ENCODE peak calls at places on chromosomes 5 and 9, in eight cellular contexts. A is left lung, J is AG09309, F is WTC11, T is lower lobe of right lung, D is sigmoid colon, Z is MCF 10A, G is lower leg skin. H is an unnamed sample.
A peak's percentile ranks its signal among the peaks of the same experiment; 100 is the strongest.

GRCh38 chr5:73136277-73136606 is 15.9 kb downstream of the TMEM171 start:
- DNase-seq in A (no peak), J (no peak), F (no peak), T (no peak), D (no peak), Z (no peak), G (no peak), H (no peak)

GRCh38 chr5:100517301-100517974 is 17.7 kb upstream of the FAM174A start:
- DNase-seq in A (peak; percentile 69), J (no peak), F (peak; percentile 59), T (peak; percentile 84), D (no peak), Z (peak; percentile 95), G (peak; percentile 54), H (no peak)

GRCh38 chr5:102536323-102536928 is 37.6 kb upstream of the SLCO6A1 start:
- DNase-seq in A (no peak), J (no peak), F (no peak), T (no peak), D (no peak), Z (peak; percentile 17), G (no peak), H (no peak)

GRCh38 chr5:169291877-169292276 is 9.1 kb downstream of the SLIT3 start:
- DNase-seq in A (no peak), J (no peak), F (no peak), T (no peak), D (no peak), Z (no peak), G (no peak), H (no peak)

GRCh38 chr5:95615164-95615467 is 4.8 kb upstream of the GPR150 start:
- DNase-seq in A (no peak), J (no peak), F (no peak), T (no peak), D (no peak), Z (peak; percentile 28), G (no peak), H (no peak)

GRCh38 chr5:34587355-34588241 is 68.5 kb upstream of the RAI14 start:
- DNase-seq in A (no peak), J (no peak), F (no peak), T (no peak), D (no peak), Z (peak; percentile 66), G (no peak), H (no peak)

GRCh38 chr5:41191249-41191648 is 22.1 kb downstream of the C6 start:
- DNase-seq in A (no peak), J (no peak), F (no peak), T (no peak), D (no peak), Z (peak; percentile 58), G (no peak), H (no peak)

GRCh38 chr9:84751921-84752320 is 82.4 kb downstream of the NTRK2 start:
- DNase-seq in A (no peak), J (no peak), F (no peak), T (no peak), D (no peak), Z (peak; percentile 14), G (no peak), H (no peak)

GRCh38 chr9:35103660-35104191 is 795 bp upstream of the STOML2 start:
- DNase-seq in A (no peak), J (no peak), F (no peak), T (no peak), D (peak; percentile 34), Z (no peak), G (no peak), H (no peak)

GRCh38 chr9:35105126-35105525 is 2.2 kb upstream of the STOML2 start:
- DNase-seq in A (no peak), J (no peak), F (no peak), T (no peak), D (no peak), Z (no peak), G (no peak), H (no peak)

GRCh38 chr9:35102465-35102768 is 514 bp downstream of the STOML2 start:
- DNase-seq in A (no peak), J (no peak), F (no peak), T (no peak), D (no peak), Z (no peak), G (no peak), H (no peak)

GRCh38 chr9:35104586-35104985 is 1.7 kb upstream of the STOML2 start:
- DNase-seq in A (no peak), J (no peak), F (no peak), T (no peak), D (no peak), Z (no peak), G (no peak), H (no peak)

DNA sequence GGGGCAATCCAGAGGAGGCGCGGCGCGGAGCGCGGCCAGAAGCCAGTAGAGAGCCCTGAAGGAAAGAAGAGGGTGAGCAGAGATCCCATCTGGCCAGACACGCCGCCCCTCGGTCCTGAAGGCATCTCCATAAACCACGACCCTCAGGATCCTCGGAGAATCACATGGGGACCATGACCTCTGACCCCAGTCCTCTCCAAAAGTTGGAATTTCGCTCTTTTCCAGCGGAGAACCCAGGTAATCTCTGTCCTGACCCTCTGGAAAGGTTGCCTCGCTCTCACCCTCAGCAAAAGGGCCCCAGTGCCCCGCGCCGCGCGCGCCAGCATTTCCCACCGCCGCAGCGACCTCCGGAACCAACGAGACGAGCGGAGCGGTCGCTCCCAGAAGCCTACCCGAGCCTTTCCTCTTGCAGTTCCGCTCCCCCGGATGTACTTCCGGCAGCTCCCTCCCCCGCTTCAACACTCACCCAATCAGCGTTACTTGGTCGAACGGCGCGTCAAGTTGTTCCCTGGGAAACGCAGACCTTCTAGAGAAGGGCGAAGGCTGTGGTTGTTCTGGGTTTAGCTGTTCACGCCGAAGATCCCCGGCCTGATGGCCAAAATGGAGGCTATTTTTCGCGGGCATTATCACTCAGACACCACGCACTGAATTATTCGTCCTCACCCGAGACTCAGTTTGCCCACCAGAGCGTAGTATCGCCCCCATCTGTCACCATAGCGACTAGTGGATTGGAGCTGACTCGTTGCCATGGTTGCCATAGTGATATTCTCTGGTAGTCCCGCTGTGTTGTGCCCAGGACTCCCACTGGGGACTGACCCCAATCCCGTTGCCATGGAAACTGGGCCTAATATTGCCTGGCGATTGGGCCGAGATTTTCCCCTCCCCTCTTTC is at the start of gene STOML2:
- DNase-seq in A (peak; percentile 95), J (peak; percentile 85), F (peak; percentile 91), T (peak; percentile 96), D (peak; percentile 98), Z (peak; percentile 95), G (peak; percentile 96), H (peak; percentile 84)
- TF ChIP-seq CTCF in A (no peak), J (no peak), F (no peak), T (no peak), D (no peak), Z (no peak), G (no peak), H (no peak)

DNA sequence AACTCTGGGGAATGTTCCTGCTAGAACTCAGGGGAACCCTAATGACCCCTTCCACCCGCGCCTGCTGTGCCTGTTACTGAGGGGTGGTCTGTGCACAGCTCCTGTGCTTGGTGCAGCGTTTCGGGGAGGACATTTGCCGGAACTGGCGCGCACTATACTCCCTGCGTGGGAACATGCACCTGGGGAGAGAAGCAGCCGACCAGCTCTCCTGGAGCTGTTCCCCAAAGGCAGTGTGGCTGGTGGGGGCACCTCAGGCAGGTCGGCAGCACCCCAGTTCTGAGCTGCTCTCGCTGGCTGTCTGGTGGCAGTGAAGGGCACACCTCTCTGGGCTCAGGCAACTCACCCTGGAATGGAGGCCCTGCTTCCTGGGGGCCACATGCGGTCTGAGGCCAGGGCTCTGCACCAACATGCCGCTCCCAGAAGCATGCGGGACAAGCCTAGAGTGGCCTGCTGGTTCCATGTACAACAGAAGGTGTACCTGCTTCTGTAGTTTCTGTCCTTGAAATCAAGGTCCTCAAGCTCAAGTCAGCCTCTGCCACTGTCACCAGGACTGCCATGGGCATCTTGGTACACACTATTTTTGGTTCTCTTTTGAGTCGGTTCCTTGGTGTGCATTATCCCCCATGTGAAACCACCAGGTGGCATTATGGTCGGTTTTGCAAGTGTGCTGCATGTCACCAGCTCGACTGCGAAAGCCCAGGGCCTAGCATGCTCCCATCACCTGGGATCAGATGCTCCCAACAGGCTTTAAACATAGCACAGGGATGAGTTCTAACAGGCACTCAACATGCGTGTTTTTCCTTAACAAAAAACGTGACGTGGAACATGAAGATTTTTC is 7.8 kb upstream of the MRNIP start:
- DNase-seq in A (peak; percentile 29), J (no peak), F (no peak), T (no peak), D (peak; percentile 62), Z (no peak), G (no peak), H (no peak)
- TF ChIP-seq CTCF in A (no peak), J (no peak), F (no peak), T (no peak), D (no peak), Z (no peak), G (no peak), H (no peak)

GRCh38 chr5:15474143-15474719 is 25.7 kb upstream of the FBXL7 start:
- DNase-seq in A (no peak), J (no peak), F (no peak), T (no peak), D (no peak), Z (no peak), G (no peak), H (no peak)

GRCh38 chr5:15475365-15475764 is 24.6 kb upstream of the FBXL7 start:
- DNase-seq in A (no peak), J (no peak), F (no peak), T (no peak), D (no peak), Z (no peak), G (no peak), H (no peak)

GRCh38 chr5:15476977-15477376 is 23.0 kb upstream of the FBXL7 start:
- DNase-seq in A (no peak), J (no peak), F (no peak), T (no peak), D (no peak), Z (no peak), G (no peak), H (no peak)

DNA sequence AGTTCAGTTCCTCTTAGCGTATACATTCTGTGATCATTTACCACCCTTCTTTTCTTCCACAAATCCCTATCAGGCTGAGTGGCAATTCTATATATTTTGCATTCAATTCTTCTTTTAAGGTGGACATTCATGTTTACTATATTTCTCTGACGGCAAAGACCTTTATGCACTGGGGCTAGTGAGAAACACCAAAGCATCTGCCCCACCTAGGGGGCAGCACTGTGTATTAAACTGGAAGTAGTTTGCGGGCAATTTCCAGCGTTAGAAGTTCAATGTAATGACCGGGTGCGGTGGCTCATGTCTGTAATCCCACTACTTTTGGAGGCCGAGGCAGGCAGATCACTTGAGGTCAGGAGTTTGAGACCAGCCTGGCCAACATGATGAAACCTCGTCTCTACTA is 27.9 kb upstream of the FBXL7 start:
- DNase-seq in A (no peak), J (no peak), F (peak; percentile 52), T (no peak), D (no peak), Z (no peak), G (no peak), H (no peak)
- TF ChIP-seq CTCF in A (no peak), J (peak; percentile 11), F (peak; percentile 21), T (no peak), D (no peak), Z (no peak), G (no peak), H (no peak)

GRCh38 chr9:72623156-72623555 is 101.7 kb downstream of the TMC1 start:
- DNase-seq in A (no peak), J (no peak), F (no peak), T (no peak), D (no peak), Z (peak; percentile 22), G (no peak), H (no peak)

GRCh38 chr9:72627147-72627546 is 105.7 kb downstream of the TMC1 start:
- DNase-seq in A (no peak), J (no peak), F (no peak), T (no peak), D (no peak), Z (no peak), G (no peak), H (no peak)

GRCh38 chr9:72622186-72622585 is 100.8 kb downstream of the TMC1 start:
- DNase-seq in A (no peak), J (no peak), F (no peak), T (no peak), D (no peak), Z (no peak), G (no peak), H (no peak)
- TF ChIP-seq CTCF in A (no peak), J (no peak), F (no peak), T (no peak), D (no peak), Z (no peak), G (no peak), H (no peak)